ENCODE peak calls at places on chromosomes 3 and 15, in ten cellular contexts. One of them, this sample, is unnamed.
A peak's percentile ranks its signal among the peaks of the same experiment; 100 is the strongest.

GRCh38 chr3:191105418-191105817 is 93.6 kb upstream of the OSTN start:
- DNase-seq in stomach: no peak
- DNase-seq in tibial nerve: no peak
- DNase-seq in DND-41: no peak
- DNase-seq in heart right ventricle: no peak
- DNase-seq in heart left ventricle: no peak
- DNase-seq in fibroblast of lung: no peak
- DNase-seq in gastrocnemius medialis: no peak
- DNase-seq in lower lobe of right lung: no peak
- DNase-seq in adrenal gland: no peak
- DNase-seq in this sample: no peak

GRCh38 chr3:36991923-36992805 is 767 bp downstream of the EPM2AIP1 start:
- DNase-seq in fibroblast of lung: peak; percentile 83
- DNase-seq in gastrocnemius medialis: peak; percentile 20
- DNase-seq in heart right ventricle: no peak
- DNase-seq in heart left ventricle: no peak
- DNase-seq in lower lobe of right lung: no peak
- DNase-seq in adrenal gland: peak; percentile 24
- DNase-seq in tibial nerve: no peak
- DNase-seq in DND-41: no peak
- DNase-seq in stomach: no peak
- DNase-seq in this sample: peak; percentile 15

GRCh38 chr15:42367041-42367440 is 7.7 kb downstream of the CAPN3 start:
- DNase-seq in stomach: no peak
- DNase-seq in heart left ventricle: no peak
- DNase-seq in heart right ventricle: no peak
- DNase-seq in adrenal gland: no peak
- DNase-seq in fibroblast of lung: no peak
- DNase-seq in DND-41: no peak
- DNase-seq in lower lobe of right lung: peak; percentile 70
- DNase-seq in gastrocnemius medialis: peak; percentile 71
- DNase-seq in tibial nerve: no peak
- DNase-seq in this sample: no peak

GRCh38 chr3:120678984-120679383 is 3.1 kb downstream of the HGD start:
- DNase-seq in adrenal gland: no peak
- DNase-seq in lower lobe of right lung: no peak
- DNase-seq in fibroblast of lung: peak; percentile 24
- DNase-seq in gastrocnemius medialis: no peak
- DNase-seq in heart left ventricle: no peak
- DNase-seq in tibial nerve: no peak
- DNase-seq in stomach: no peak
- DNase-seq in DND-41: no peak
- DNase-seq in heart right ventricle: no peak
- DNase-seq in this sample: no peak

GRCh38 chr3:10935028-10935427 is 57.5 kb upstream of the SLC6A1 start:
- DNase-seq in fibroblast of lung: no peak
- DNase-seq in lower lobe of right lung: peak; percentile 32
- DNase-seq in heart left ventricle: no peak
- DNase-seq in adrenal gland: no peak
- DNase-seq in gastrocnemius medialis: no peak
- DNase-seq in DND-41: no peak
- DNase-seq in heart right ventricle: no peak
- DNase-seq in stomach: no peak
- DNase-seq in tibial nerve: no peak
- DNase-seq in this sample: no peak

GRCh38 chr3:125528920-125529319 is 8.9 kb upstream of the SNX4 start:
- DNase-seq in DND-41: no peak
- DNase-seq in tibial nerve: no peak
- DNase-seq in gastrocnemius medialis: no peak
- DNase-seq in stomach: no peak
- DNase-seq in adrenal gland: no peak
- DNase-seq in heart left ventricle: no peak
- DNase-seq in lower lobe of right lung: no peak
- DNase-seq in fibroblast of lung: no peak
- DNase-seq in heart right ventricle: no peak
- DNase-seq in this sample: no peak

GRCh38 chr15:74795961-74796625 is 14.2 kb downstream of the CSK start:
- DNase-seq in fibroblast of lung: peak; percentile 16
- DNase-seq in adrenal gland: no peak
- DNase-seq in DND-41: no peak
- DNase-seq in heart left ventricle: no peak
- DNase-seq in tibial nerve: no peak
- DNase-seq in gastrocnemius medialis: no peak
- DNase-seq in heart right ventricle: no peak
- DNase-seq in lower lobe of right lung: no peak
- DNase-seq in stomach: no peak
- DNase-seq in this sample: no peak

GRCh38 chr3:38021196-38021595 is 8.2 kb downstream of the PLCD1 start:
- DNase-seq in stomach: no peak
- DNase-seq in heart left ventricle: peak; percentile 32
- DNase-seq in fibroblast of lung: no peak
- DNase-seq in heart right ventricle: no peak
- DNase-seq in adrenal gland: no peak
- DNase-seq in lower lobe of right lung: peak; percentile 34
- DNase-seq in tibial nerve: no peak
- DNase-seq in gastrocnemius medialis: no peak
- DNase-seq in DND-41: no peak
- DNase-seq in this sample: no peak

GRCh38 chr15:63931556-63931955 is 97.8 kb upstream of the HERC1 start:
- DNase-seq in lower lobe of right lung: no peak
- DNase-seq in gastrocnemius medialis: no peak
- DNase-seq in heart left ventricle: no peak
- DNase-seq in adrenal gland: no peak
- DNase-seq in stomach: peak; percentile 17
- DNase-seq in DND-41: no peak
- DNase-seq in tibial nerve: no peak
- DNase-seq in fibroblast of lung: no peak
- DNase-seq in heart right ventricle: no peak
- DNase-seq in this sample: no peak

GRCh38 chr3:147415819-147416218 is 6.7 kb downstream of the ZIC1 start:
- DNase-seq in DND-41: no peak
- DNase-seq in fibroblast of lung: no peak
- DNase-seq in lower lobe of right lung: no peak
- DNase-seq in adrenal gland: no peak
- DNase-seq in tibial nerve: no peak
- DNase-seq in gastrocnemius medialis: no peak
- DNase-seq in stomach: no peak
- DNase-seq in heart right ventricle: no peak
- DNase-seq in heart left ventricle: no peak
- DNase-seq in this sample: no peak

GRCh38 chr3:186259612-186260383 is 102.2 kb downstream of the DGKG start:
- DNase-seq in tibial nerve: peak; percentile 26
- DNase-seq in DND-41: peak; percentile 47
- DNase-seq in fibroblast of lung: peak; percentile 64
- DNase-seq in adrenal gland: peak; percentile 84
- DNase-seq in gastrocnemius medialis: peak; percentile 14
- DNase-seq in lower lobe of right lung: peak; percentile 82
- DNase-seq in stomach: peak; percentile 82
- DNase-seq in heart left ventricle: peak; percentile 82
- DNase-seq in heart right ventricle: peak; percentile 72
- DNase-seq in this sample: no peak

GRCh38 chr3:186264608-186265400 is 97.2 kb downstream of the DGKG start:
- DNase-seq in heart left ventricle: no peak
- DNase-seq in stomach: no peak
- DNase-seq in DND-41: no peak
- DNase-seq in gastrocnemius medialis: no peak
- DNase-seq in adrenal gland: no peak
- DNase-seq in tibial nerve: no peak
- DNase-seq in heart right ventricle: no peak
- DNase-seq in fibroblast of lung: no peak
- DNase-seq in lower lobe of right lung: no peak
- DNase-seq in this sample: no peak

GRCh38 chr3:186260726-186261125 is 101.3 kb downstream of the DGKG start:
- DNase-seq in heart left ventricle: no peak
- DNase-seq in lower lobe of right lung: no peak
- DNase-seq in gastrocnemius medialis: no peak
- DNase-seq in tibial nerve: no peak
- DNase-seq in heart right ventricle: no peak
- DNase-seq in stomach: no peak
- DNase-seq in DND-41: no peak
- DNase-seq in fibroblast of lung: no peak
- DNase-seq in adrenal gland: no peak
- DNase-seq in this sample: no peak

GRCh38 chr3:186258968-186259367 is 103.1 kb downstream of the DGKG start:
- DNase-seq in adrenal gland: no peak
- DNase-seq in heart right ventricle: no peak
- DNase-seq in stomach: no peak
- DNase-seq in heart left ventricle: no peak
- DNase-seq in fibroblast of lung: no peak
- DNase-seq in lower lobe of right lung: no peak
- DNase-seq in DND-41: no peak
- DNase-seq in gastrocnemius medialis: no peak
- DNase-seq in tibial nerve: no peak
- DNase-seq in this sample: no peak

GRCh38 chr3:186261638-186262037 is 100.4 kb downstream of the DGKG start:
- DNase-seq in stomach: no peak
- DNase-seq in fibroblast of lung: no peak
- DNase-seq in heart left ventricle: no peak
- DNase-seq in heart right ventricle: no peak
- DNase-seq in adrenal gland: no peak
- DNase-seq in lower lobe of right lung: no peak
- DNase-seq in gastrocnemius medialis: no peak
- DNase-seq in tibial nerve: no peak
- DNase-seq in DND-41: no peak
- DNase-seq in this sample: no peak
- TF ChIP-seq CTCF in stomach: peak; percentile 9
- TF ChIP-seq CTCF in fibroblast of lung: no peak
- TF ChIP-seq CTCF in heart left ventricle: peak; percentile 9
- TF ChIP-seq CTCF in heart right ventricle: no peak
- TF ChIP-seq CTCF in adrenal gland: no peak
- TF ChIP-seq CTCF in lower lobe of right lung: no peak
- TF ChIP-seq CTCF in gastrocnemius medialis: no peak
- TF ChIP-seq CTCF in tibial nerve: no peak
- TF ChIP-seq CTCF in DND-41: peak; percentile 29
- TF ChIP-seq CTCF in this sample: peak; percentile 23

GRCh38 chr15:80250614-80251504 is 1.2 kb downstream of the CTXND1 start:
- DNase-seq in tibial nerve: no peak
- DNase-seq in DND-41: no peak
- DNase-seq in fibroblast of lung: no peak
- DNase-seq in lower lobe of right lung: no peak
- DNase-seq in stomach: no peak
- DNase-seq in heart left ventricle: no peak
- DNase-seq in heart right ventricle: no peak
- DNase-seq in adrenal gland: no peak
- DNase-seq in gastrocnemius medialis: no peak
- DNase-seq in this sample: no peak

GRCh38 chr15:80251505-80252280 is at the start of gene CTXND1:
- DNase-seq in adrenal gland: no peak
- DNase-seq in heart left ventricle: peak; percentile 62
- DNase-seq in tibial nerve: no peak
- DNase-seq in fibroblast of lung: no peak
- DNase-seq in gastrocnemius medialis: no peak
- DNase-seq in DND-41: no peak
- DNase-seq in lower lobe of right lung: no peak
- DNase-seq in heart right ventricle: no peak
- DNase-seq in stomach: no peak
- DNase-seq in this sample: no peak

GRCh38 chr15:80249973-80250372 is 2.0 kb downstream of the CTXND1 start:
- DNase-seq in heart right ventricle: no peak
- DNase-seq in lower lobe of right lung: no peak
- DNase-seq in fibroblast of lung: no peak
- DNase-seq in heart left ventricle: no peak
- DNase-seq in DND-41: no peak
- DNase-seq in tibial nerve: no peak
- DNase-seq in adrenal gland: no peak
- DNase-seq in gastrocnemius medialis: no peak
- DNase-seq in stomach: no peak
- DNase-seq in this sample: no peak

GRCh38 chr15:80246425-80246894 is 5.6 kb downstream of the CTXND1 start:
- DNase-seq in adrenal gland: peak; percentile 63
- DNase-seq in heart right ventricle: no peak
- DNase-seq in gastrocnemius medialis: no peak
- DNase-seq in heart left ventricle: no peak
- DNase-seq in stomach: peak; percentile 50
- DNase-seq in lower lobe of right lung: no peak
- DNase-seq in fibroblast of lung: no peak
- DNase-seq in DND-41: no peak
- DNase-seq in tibial nerve: no peak
- DNase-seq in this sample: no peak

GRCh38 chr15:80247320-80247719 is 4.7 kb downstream of the CTXND1 start:
- DNase-seq in tibial nerve: no peak
- DNase-seq in fibroblast of lung: no peak
- DNase-seq in heart right ventricle: no peak
- DNase-seq in adrenal gland: no peak
- DNase-seq in gastrocnemius medialis: no peak
- DNase-seq in DND-41: no peak
- DNase-seq in lower lobe of right lung: no peak
- DNase-seq in stomach: no peak
- DNase-seq in heart left ventricle: no peak
- DNase-seq in this sample: no peak
- H3K27me3 ChIP-seq in tibial nerve: peaks cover 24% of the 10 kb centered on the region
- H3K27me3 ChIP-seq in fibroblast of lung: peaks cover 35% of the 10 kb centered on the region
- H3K27me3 ChIP-seq in heart right ventricle: peaks cover 75% of the 10 kb centered on the region
- H3K27me3 ChIP-seq in adrenal gland: peaks cover 27% of the 10 kb centered on the region
- H3K27me3 ChIP-seq in gastrocnemius medialis: peaks cover 27% of the 10 kb centered on the region
- H3K27me3 ChIP-seq in DND-41: peaks cover 7% of the 10 kb centered on the region
- H3K27me3 ChIP-seq in lower lobe of right lung: peaks cover 39% of the 10 kb centered on the region
- H3K27me3 ChIP-seq in stomach: peaks cover 52% of the 10 kb centered on the region
- H3K27me3 ChIP-seq in heart left ventricle: peaks cover 10% of the 10 kb centered on the region
- H3K27me3 ChIP-seq in this sample: peaks cover 78% of the 10 kb centered on the region

GRCh38 chr3:66053009-66053782 is 14.5 kb upstream of the MAGI1 start:
- DNase-seq in lower lobe of right lung: peak; percentile 50
- DNase-seq in heart left ventricle: no peak
- DNase-seq in heart right ventricle: peak; percentile 25
- DNase-seq in DND-41: no peak
- DNase-seq in stomach: peak; percentile 61
- DNase-seq in adrenal gland: peak; percentile 13
- DNase-seq in gastrocnemius medialis: no peak
- DNase-seq in fibroblast of lung: no peak
- DNase-seq in tibial nerve: no peak
- DNase-seq in this sample: no peak
- H3K27ac ChIP-seq in lower lobe of right lung: peak overlapping the region; percentile 13
- H3K27ac ChIP-seq in heart left ventricle: no peak overlapping the region
- H3K27ac ChIP-seq in heart right ventricle: peak overlapping the region; percentile 19
- H3K27ac ChIP-seq in DND-41: no peak overlapping the region
- H3K27ac ChIP-seq in stomach: peak overlapping the region; percentile 65
- H3K27ac ChIP-seq in adrenal gland: no peak overlapping the region
- H3K27ac ChIP-seq in gastrocnemius medialis: no peak overlapping the region
- H3K27ac ChIP-seq in fibroblast of lung: peak overlapping the region; percentile 14
- H3K27ac ChIP-seq in tibial nerve: no peak overlapping the region
- H3K27ac ChIP-seq in this sample: no peak overlapping the region

DNA sequence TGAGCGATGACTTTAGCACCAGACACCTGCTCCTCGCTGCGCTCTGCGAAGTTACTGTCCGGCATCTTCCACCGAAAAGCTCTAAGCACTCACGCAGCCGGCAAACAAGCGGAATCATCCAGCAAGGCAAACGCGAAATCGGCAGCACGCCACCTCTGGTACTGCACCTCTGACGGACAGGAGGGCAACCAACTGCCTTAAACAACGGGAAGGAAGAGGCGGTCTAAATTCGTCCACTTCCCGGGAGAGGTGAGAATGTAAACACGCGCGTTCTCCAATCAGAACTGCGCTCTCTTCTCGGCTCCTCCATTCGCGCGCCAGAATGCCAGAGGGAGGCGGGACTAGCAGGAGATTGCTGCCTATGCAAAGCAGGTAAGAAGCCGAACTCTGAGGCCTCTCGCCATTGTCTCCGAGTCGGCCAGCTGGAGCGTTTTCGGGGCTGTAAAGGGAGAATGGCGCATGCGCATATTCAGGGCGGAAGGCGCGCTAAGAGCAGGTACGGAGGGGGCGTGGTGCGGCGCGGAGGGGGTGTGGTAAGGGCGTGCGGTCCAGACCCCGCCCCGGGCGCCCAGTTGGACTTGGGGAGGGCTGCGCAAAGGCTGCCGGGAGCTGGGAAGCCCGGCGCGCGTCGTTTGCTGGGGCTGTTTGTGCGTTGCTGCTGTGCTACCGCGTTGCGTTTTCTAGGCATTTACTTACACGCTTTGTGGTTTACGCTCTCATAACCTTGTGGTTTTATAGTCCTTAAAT is at the start of the genes BTD and HACL1:
- DNase-seq in adrenal gland: peak; percentile 99
- DNase-seq in stomach: peak; percentile 97
- DNase-seq in gastrocnemius medialis: peak; percentile 98
- DNase-seq in heart left ventricle: peak; percentile 97
- DNase-seq in DND-41: peak; percentile 100
- DNase-seq in tibial nerve: peak; percentile 89
- DNase-seq in lower lobe of right lung: peak; percentile 97
- DNase-seq in heart right ventricle: peak; percentile 94
- DNase-seq in fibroblast of lung: peak; percentile 99
- DNase-seq in this sample: peak; percentile 98
- TF ChIP-seq CTCF in adrenal gland: peak; percentile 55
- TF ChIP-seq CTCF in stomach: no peak
- TF ChIP-seq CTCF in gastrocnemius medialis: peak; percentile 23
- TF ChIP-seq CTCF in heart left ventricle: no peak
- TF ChIP-seq CTCF in DND-41: peak; percentile 62
- TF ChIP-seq CTCF in tibial nerve: peak; percentile 11
- TF ChIP-seq CTCF in lower lobe of right lung: peak; percentile 38
- TF ChIP-seq CTCF in heart right ventricle: peak; percentile 48
- TF ChIP-seq CTCF in fibroblast of lung: no peak
- TF ChIP-seq CTCF in this sample: peak; percentile 32